ENCODE peak calls at places on chromosomes 12 and 14, in four cellular contexts. C, U, G and B are unnamed samples.

GRCh38 chr12:51695241-51696010 is 104.4 kb downstream of the SCN8A start:
- DNase-seq in C (no peak), U (no peak), G (no peak), B (no peak)

GRCh38 chr14:68526420-68527105 is 266.3 kb downstream of the ZFP36L1 start:
- DNase-seq in U (no peak), C (no peak), G (no peak), B (no peak)

GRCh38 chr12:40602562-40602961 is 89.7 kb upstream of the CNTN1 start:
- DNase-seq in U (no peak), C (no peak), G (no peak), B (no peak)

GRCh38 chr12:52155048-52155868 is 36.6 kb downstream of the KRT80 start:
- DNase-seq in C (no peak), G (no peak), U (no peak), B (no peak)

GRCh38 chr14:90060312-90060964 is 1.4 kb upstream of the KCNK13 start:
- DNase-seq in U (peak), C (peak), G (peak), B (peak)

GRCh38 chr14:100062602-100063001 is 2.6 kb upstream of the EVL start:
- DNase-seq in C (no peak), U (no peak), G (no peak), B (no peak)

GRCh38 chr12:111664961-111665865 is 20.5 kb downstream of the BRAP start:
- DNase-seq in G (no peak), C (no peak), U (no peak), B (no peak)

GRCh38 chr12:116373610-116374606 is 96.4 kb upstream of the MED13L start:
- DNase-seq in U (no peak), G (no peak), C (no peak), B (no peak)

GRCh38 chr14:99918781-99919180 is 125.6 kb downstream of the EML1 start:
- DNase-seq in C (no peak), U (no peak), G (no peak), B (no peak)

GRCh38 chr14:68520637-68521556 is 272.0 kb downstream of the ZFP36L1 start:
- DNase-seq in U (peak), C (no peak), G (no peak), B (no peak)

GRCh38 chr14:85533821-85534271 is 3.9 kb downstream of the FLRT2 start:
- DNase-seq in C (no peak), U (no peak), G (peak), B (no peak)

GRCh38 chr12:51773145-51773869 is 75.2 kb downstream of the FIGNL2 start:
- DNase-seq in G (no peak), U (no peak), C (no peak), B (peak)

GRCh38 chr14:99148131-99148530 is 123.9 kb downstream of the BCL11B start:
- DNase-seq in G (no peak), C (no peak), U (no peak), B (no peak)

GRCh38 chr14:23324455-23324846 is 3.2 kb downstream of the PABPN1 start:
- DNase-seq in G (no peak), C (no peak), U (no peak), B (no peak)

GRCh38 chr12:24488091-24488596 is 460.8 kb downstream of the BCAT1 start:
- DNase-seq in U (no peak), G (no peak), C (no peak), B (no peak)

GRCh38 chr14:104967414-104968152 is 10.6 kb downstream of the AHNAK2 start:
- DNase-seq in U (no peak), G (peak), C (no peak), B (no peak)

GRCh38 chr14:53520529-53520928 is 367.4 kb upstream of the DDHD1 start:
- DNase-seq in C (no peak), U (no peak), G (no peak), B (no peak)

GRCh38 chr12:42237052-42237852 is 796 bp downstream of the YAF2 start:
- DNase-seq in C (peak), U (peak), G (peak), B (peak)

GRCh38 chr12:11970155-11970520 is 100.6 kb upstream of the BCL2L14 start:
- DNase-seq in G (no peak), C (no peak), U (no peak), B (no peak)

GRCh38 chr14:63800651-63801385 is 52.0 kb upstream of the SYNE2 start:
- DNase-seq in C (no peak), U (no peak), G (no peak), B (no peak)

GRCh38 chr12:10385181-10385613 is 4.6 kb downstream of the KLRK1 start:
- DNase-seq in C (no peak), U (no peak), G (no peak), B (no peak)

GRCh38 chr12:29971431-29971830 is 187.7 kb upstream of the TMTC1 start:
- DNase-seq in C (no peak), U (no peak), G (no peak), B (no peak)

GRCh38 chr12:69685810-69686209 is 13.3 kb downstream of the BEST3 start:
- DNase-seq in G (no peak), C (no peak), U (no peak), B (no peak)

GRCh38 chr14:105864116-105864515 is 337.7 kb downstream of the TMEM121 start:
- DNase-seq in C (peak), U (no peak), G (no peak), B (no peak)

GRCh38 chr14:66638688-66639087 is 130.7 kb downstream of the GPHN start:
- DNase-seq in U (no peak), C (no peak), G (no peak), B (no peak)

GRCh38 chr14:80004871-80005270 is 206.4 kb downstream of the DIO2 start:
- DNase-seq in U (no peak), G (no peak), C (no peak), B (no peak)

GRCh38 chr14:22268875-22269274 is 320.1 kb downstream of the DAD1 start:
- DNase-seq in U (no peak), C (no peak), G (no peak), B (peak)

GRCh38 chr12:63958876-63959275 is 114.4 kb downstream of the SRGAP1 start:
- DNase-seq in C (no peak), G (no peak), U (no peak), B (no peak)

GRCh38 chr12:104177663-104178501 is 37.7 kb upstream of the TXNRD1 start:
- DNase-seq in C (no peak), G (no peak), U (no peak), B (peak)

GRCh38 chr12:125330645-125331341 is 265.6 kb downstream of the AACS start:
- DNase-seq in C (peak), U (peak), G (peak), B (peak)

GRCh38 chr14:99522457-99522891 is 41.3 kb downstream of the CCNK start:
- DNase-seq in U (no peak), G (peak), C (no peak), B (no peak)

GRCh38 chr12:30753761-30754382 is 879 bp downstream of the CAPRIN2 start:
- DNase-seq in U (no peak), C (no peak), G (no peak), B (peak)

GRCh38 chr12:112031472-112031871 is 18.2 kb downstream of the ERP29 start:
- DNase-seq in G (no peak), U (no peak), C (no peak), B (no peak)

GRCh38 chr14:60485600-60486251 is at the start of gene C14orf39:
- DNase-seq in G (peak), C (no peak), U (no peak), B (peak)

GRCh38 chr12:123270380-123271181 is 1.1 kb downstream of the CDK2AP1 start:
- DNase-seq in U (no peak), C (no peak), G (peak), B (peak)

GRCh38 chr12:106135075-106135474 is 3.7 kb downstream of the NUAK1 start:
- DNase-seq in C (no peak), U (no peak), G (no peak), B (no peak)

GRCh38 chr14:61927015-61927414 is 164.8 kb downstream of the SNAPC1 start:
- DNase-seq in C (no peak), G (no peak), U (no peak), B (no peak)